ENCODE peak calls at places on chromosomes 3 and 15, in five cellular contexts. A is adipocyte, G is PC-9, O is NCI-H1436, K is SW480. F is an unnamed sample.

GRCh38 chr3:101898752-101899169 is 49.4 kb downstream of the NFKBIZ start:
- DNase-seq in G (no peak), K (no peak), O (no peak), A (no peak), F (peak)

GRCh38 chr15:62164500-62165028 is 521 bp downstream of the C2CD4B start:
- DNase-seq in O (no peak), A (peak), G (no peak), K (peak), F (no peak)

GRCh38 chr15:25713736-25714537 is 149.2 kb downstream of the ATP10A start:
- DNase-seq in O (no peak), A (no peak), G (no peak), K (no peak), F (no peak)

GRCh38 chr15:57554063-57554820 is 37.5 kb upstream of the MYZAP start:
- DNase-seq in O (no peak), G (peak), A (peak), K (no peak), F (no peak)

GRCh38 chr3:13520326-13520880 is 28.5 kb upstream of the FBLN2 start:
- DNase-seq in O (no peak), G (no peak), K (no peak), A (no peak), F (no peak)

GRCh38 chr3:136835817-136836510 is 17.0 kb downstream of the SLC35G2 start:
- DNase-seq in K (no peak), A (peak), G (no peak), O (no peak), F (no peak)

GRCh38 chr3:64685331-64685799 is 2.4 kb downstream of the ADAMTS9 start:
- DNase-seq in G (no peak), K (no peak), O (no peak), A (peak), F (no peak)

GRCh38 chr3:52247455-52248164 is 2.1 kb downstream of the PPM1M start:
- DNase-seq in G (no peak), K (no peak), A (no peak), O (no peak), F (no peak)

GRCh38 chr3:57464801-57465200 is 79.3 kb downstream of the DNAH12 start:
- DNase-seq in G (no peak), O (no peak), K (no peak), A (no peak), F (no peak)

GRCh38 chr15:57357796-57358195 is 18.5 kb upstream of the CGNL1 start:
- DNase-seq in G (no peak), O (no peak), K (no peak), A (no peak), F (no peak)

GRCh38 chr3:145936986-145937385 is 224.0 kb downstream of the PLOD2 start:
- DNase-seq in O (no peak), K (no peak), A (peak), G (no peak), F (no peak)

GRCh38 chr3:30970183-30970582 is 75.7 kb upstream of the GADL1 start:
- DNase-seq in G (peak), A (peak), K (peak), O (no peak), F (no peak)

F was measured in GM19239.